ENCODE peak calls at places on chromosomes 11 and 22, in six cellular contexts. G is IMR-90, R is SK-N-SH, V is HepG2, O is GM12878, I is A549. L is an unnamed sample.

GRCh38 chr11:95419915-95420314 is 188.9 kb upstream of the SESN3 start:
- DNase-seq in G (peak), R (no peak), V (no peak), O (no peak), I (no peak), L (no peak)

GRCh38 chr11:34671946-34672345 is 51.1 kb downstream of the EHF start:
- DNase-seq in G (no peak), R (no peak), V (no peak), O (no peak), I (no peak), L (no peak)

GRCh38 chr11:121625784-121626506 is 173.2 kb upstream of the SORL1-AS1 start:
- DNase-seq in G (no peak), R (no peak), V (no peak), O (no peak), I (no peak), L (no peak)

GRCh38 chr11:116871248-116871647 is 33.8 kb upstream of the APOA1 start:
- DNase-seq in G (peak), R (no peak), V (no peak), O (no peak), I (no peak), L (no peak)

GRCh38 chr11:12884751-12885318 is 124.3 kb upstream of the RASSF10 start:
- DNase-seq in G (no peak), R (no peak), V (no peak), O (no peak), I (no peak), L (no peak)

GRCh38 chr11:1107316-1108245 is 32.9 kb downstream of the MUC2 start:
- DNase-seq in G (no peak), R (no peak), V (no peak), O (no peak), I (no peak), L (no peak)

GRCh38 chr11:114200785-114201184 is 95.4 kb upstream of the NNMT start:
- DNase-seq in G (no peak), R (no peak), V (no peak), O (no peak), I (no peak), L (no peak)

GRCh38 chr22:17260950-17261349 is 41.7 kb upstream of the ADA2 start:
- DNase-seq in G (no peak), R (no peak), V (no peak), O (no peak), I (no peak), L (no peak)

GRCh38 chr11:111886844-111887243 is 7.5 kb downstream of the CFAP68 start:
- DNase-seq in G (no peak), R (no peak), V (no peak), O (no peak), I (no peak), L (no peak)

GRCh38 chr11:34682822-34683221 is 61.9 kb downstream of the EHF start:
- DNase-seq in G (peak), R (no peak), V (no peak), O (no peak), I (peak), L (no peak)

GRCh38 chr11:34449013-34449412 is 10.3 kb downstream of the CAT start:
- DNase-seq in G (no peak), R (no peak), V (no peak), O (no peak), I (no peak), L (no peak)

GRCh38 chr11:20601221-20601914 is 2.0 kb downstream of the SLC6A5 start:
- DNase-seq in G (no peak), R (no peak), V (no peak), O (no peak), I (no peak), L (no peak)

GRCh38 chr11:123973816-123974215 is 3.8 kb downstream of the OR10S1 start:
- DNase-seq in G (peak), R (no peak), V (no peak), O (no peak), I (no peak), L (no peak)

GRCh38 chr11:46564459-46564858 is 29.4 kb downstream of the AMBRA1 start:
- DNase-seq in G (peak), R (no peak), V (no peak), O (no peak), I (no peak), L (no peak)

GRCh38 chr22:30249049-30250038 is 2.8 kb upstream of the LIF start:
- DNase-seq in G (no peak), R (no peak), V (peak), O (no peak), I (no peak), L (peak)

GRCh38 chr11:1487851-1488574 is 1.4 kb upstream of the MOB2 start:
- DNase-seq in G (no peak), R (no peak), V (no peak), O (no peak), I (no peak), L (no peak)

GRCh38 chr22:19571207-19571795 is 47.1 kb upstream of the CLDN5 start:
- DNase-seq in G (peak), R (no peak), V (no peak), O (no peak), I (no peak), L (peak)

GRCh38 chr11:116563028-116563712 is 209.6 kb downstream of the BUD13 start:
- DNase-seq in G (peak), R (no peak), V (peak), O (no peak), I (peak), L (peak)

GRCh38 chr11:133828861-133829260 is 16.5 kb downstream of the SPATA19 start:
- DNase-seq in G (no peak), R (no peak), V (no peak), O (no peak), I (no peak), L (no peak)

GRCh38 chr11:1563149-1563638 is 8.9 kb downstream of the DUSP8 start:
- DNase-seq in G (no peak), R (no peak), V (no peak), O (no peak), I (no peak), L (no peak)

GRCh38 chr11:95923730-95924413 is at the start of gene MTMR2:
- DNase-seq in G (peak), R (peak), V (peak), O (peak), I (peak), L (peak)

GRCh38 chr11:10076458-10077141 is 217.4 kb downstream of the SBF2 start:
- DNase-seq in G (peak), R (no peak), V (peak), O (no peak), I (peak), L (peak)

GRCh38 chr22:30253205-30253852 is 6.8 kb upstream of the LIF start:
- DNase-seq in G (peak), R (peak), V (no peak), O (no peak), I (peak), L (no peak)

GRCh38 chr11:70381872-70382842 is 16.2 kb upstream of the CTTN start:
- DNase-seq in G (peak), R (no peak), V (no peak), O (no peak), I (peak), L (peak)

GRCh38 chr11:20110908-20111669 is 49.2 kb downstream of the DBX1 start:
- DNase-seq in G (peak), R (peak), V (peak), O (peak), I (peak), L (peak)

GRCh38 chr22:48756146-48757111 is 1071.2 kb downstream of the BRD1 start:
- DNase-seq in G (no peak), R (no peak), V (no peak), O (no peak), I (no peak), L (no peak)

GRCh38 chr11:5291207-5291838 is 10.4 kb downstream of the OR51B4 start:
- DNase-seq in G (peak), R (peak), V (peak), O (no peak), I (peak), L (peak)

GRCh38 chr11:120398184-120398583 is 62.0 kb downstream of the ARHGEF12 start:
- DNase-seq in G (peak), R (no peak), V (no peak), O (no peak), I (no peak), L (no peak)

GRCh38 chr11:22192642-22193347 is at the start of gene ANO5:
- DNase-seq in G (no peak), R (peak), V (no peak), O (no peak), I (peak), L (peak)

GRCh38 chr11:130211144-130211543 is 51.6 kb downstream of the ST14 start:
- DNase-seq in G (no peak), R (no peak), V (no peak), O (no peak), I (no peak), L (no peak)

DNA sequence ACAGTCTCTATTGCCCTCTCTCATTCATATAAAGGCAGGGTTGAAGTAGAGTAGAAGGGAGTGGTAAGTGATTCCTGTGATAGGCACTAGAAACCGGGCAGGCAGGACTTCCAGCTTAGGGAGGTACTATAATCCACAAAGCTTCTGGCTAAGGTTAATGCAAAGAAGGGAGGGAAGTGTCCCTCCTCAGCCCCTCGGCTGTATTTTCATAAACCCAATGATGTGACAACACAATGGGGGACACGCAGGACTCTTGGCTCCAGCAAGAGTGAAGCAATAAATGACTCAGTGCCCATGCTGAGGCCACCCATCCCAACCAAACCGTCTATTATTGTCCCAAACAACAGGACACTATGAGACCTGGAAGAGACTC is 90.7 kb downstream of the ETS1 start:
- DNase-seq in G (no peak), R (no peak), V (no peak), O (no peak), I (peak), L (no peak)
- TF ChIP-seq SMC3 in G (no peak), R (no peak), V (no peak), O (no peak), I (no peak), L (no peak)

GRCh38 chr11:32325187-32325586 is 110.2 kb downstream of the WT1 start:
- DNase-seq in G (no peak), R (no peak), V (no peak), O (no peak), I (no peak), L (no peak)
- TF ChIP-seq SMC3 in G (no peak), R (no peak), V (no peak), O (no peak), I (no peak), L (no peak)

DNA sequence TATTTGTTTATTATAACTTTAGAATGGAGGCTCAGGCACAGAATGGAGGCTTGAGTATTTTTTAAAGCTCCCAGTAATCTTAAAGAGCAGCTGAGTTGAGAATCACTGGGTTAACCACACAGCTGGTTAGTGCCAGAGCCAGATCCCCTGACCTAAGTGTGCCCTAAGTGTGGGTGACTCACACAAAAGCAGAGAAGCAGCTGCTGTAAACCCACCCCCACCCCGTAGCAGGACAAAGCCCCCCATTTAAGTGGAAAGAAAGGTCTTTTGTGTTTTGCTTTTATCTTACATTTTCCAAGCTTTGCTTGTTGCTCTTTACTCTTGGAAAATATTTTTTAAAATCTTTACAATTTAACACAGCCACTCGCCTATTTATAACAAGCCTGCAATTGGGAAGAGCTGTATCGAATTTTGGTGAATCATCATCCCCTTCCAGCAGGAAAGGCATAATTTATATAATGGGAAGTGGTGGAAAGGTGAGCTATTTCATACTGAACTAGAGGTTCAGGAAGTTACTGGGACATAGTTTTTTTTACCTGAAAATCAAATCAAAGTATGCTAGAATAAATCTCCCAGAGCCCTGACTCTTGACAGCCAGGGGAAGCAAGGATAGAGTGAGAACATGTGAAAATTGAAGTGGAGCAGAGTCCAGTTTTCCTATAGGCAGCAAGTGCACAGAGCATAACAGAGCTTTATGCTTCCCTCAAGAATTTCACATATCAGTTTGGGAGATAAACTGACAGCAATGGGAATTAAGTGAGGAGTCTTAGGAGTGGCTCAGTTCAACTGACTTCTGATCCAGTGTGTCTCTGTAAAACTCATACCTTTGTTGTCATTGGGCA is 405.7 kb downstream of the AASDHPPT start:
- DNase-seq in G (peak), R (no peak), V (peak), O (no peak), I (no peak), L (no peak)
- TF ChIP-seq SMC3 in G (no peak), R (no peak), V (no peak), O (no peak), I (no peak), L (no peak)

GRCh38 chr11:99316761-99317475 is 296.2 kb downstream of the CNTN5 start:
- DNase-seq in G (no peak), R (no peak), V (no peak), O (no peak), I (no peak), L (no peak)
- TF ChIP-seq SMC3 in G (no peak), R (no peak), V (no peak), O (no peak), I (no peak), L (no peak)

GRCh38 chr11:44380820-44381219 is 70.9 kb upstream of the ALX4 start:
- DNase-seq in G (no peak), R (no peak), V (no peak), O (no peak), I (no peak), L (no peak)
- TF ChIP-seq SMC3 in G (no peak), R (no peak), V (no peak), O (no peak), I (no peak), L (no peak)

L was measured in K562.